ENCODE peak calls at places on chromosomes 11 and 22, in four cellular contexts. One of them, this sample, is unnamed.

GRCh38 chr22:48432721-48433518 is 1394.8 kb downstream of the BRD1 start:
- DNase-seq in T-helper 2 cell: no peak
- DNase-seq in activated gamma-delta T cell treated with anti-CD3 and anti-CD28 coated beads, Interleukin-2, amount 50 U/mL, for 16 hours: no peak
- DNase-seq in stimulated activated CD4-positive, alpha-beta T cell treated with anti-CD3 and anti-CD28 coated beads, Interleukin-2, amount 100 ng/mL, for 24 hours: no peak
- DNase-seq in this sample: no peak

GRCh38 chr11:45949992-45950407 is 27.5 kb downstream of the LARGE2 start:
- DNase-seq in T-helper 2 cell: no peak
- DNase-seq in activated gamma-delta T cell treated with anti-CD3 and anti-CD28 coated beads, Interleukin-2, amount 50 U/mL, for 16 hours: no peak
- DNase-seq in stimulated activated CD4-positive, alpha-beta T cell treated with anti-CD3 and anti-CD28 coated beads, Interleukin-2, amount 100 ng/mL, for 24 hours: no peak
- DNase-seq in this sample: no peak

GRCh38 chr11:19447150-19447566 is 206.4 kb upstream of the E2F8 start:
- DNase-seq in T-helper 2 cell: no peak
- DNase-seq in activated gamma-delta T cell treated with anti-CD3 and anti-CD28 coated beads, Interleukin-2, amount 50 U/mL, for 16 hours: no peak
- DNase-seq in stimulated activated CD4-positive, alpha-beta T cell treated with anti-CD3 and anti-CD28 coated beads, Interleukin-2, amount 100 ng/mL, for 24 hours: no peak
- DNase-seq in this sample: no peak

GRCh38 chr22:32123657-32124056 is 35.4 kb downstream of the C22orf42 start:
- DNase-seq in T-helper 2 cell: no peak
- DNase-seq in activated gamma-delta T cell treated with anti-CD3 and anti-CD28 coated beads, Interleukin-2, amount 50 U/mL, for 16 hours: no peak
- DNase-seq in stimulated activated CD4-positive, alpha-beta T cell treated with anti-CD3 and anti-CD28 coated beads, Interleukin-2, amount 100 ng/mL, for 24 hours: no peak
- DNase-seq in this sample: no peak

GRCh38 chr11:34809191-34810106 is 106.7 kb downstream of the APIP start:
- DNase-seq in T-helper 2 cell: no peak
- DNase-seq in activated gamma-delta T cell treated with anti-CD3 and anti-CD28 coated beads, Interleukin-2, amount 50 U/mL, for 16 hours: no peak
- DNase-seq in stimulated activated CD4-positive, alpha-beta T cell treated with anti-CD3 and anti-CD28 coated beads, Interleukin-2, amount 100 ng/mL, for 24 hours: no peak
- DNase-seq in this sample: no peak

GRCh38 chr11:76658231-76658630 is 12.3 kb downstream of the LRRC32 start:
- DNase-seq in T-helper 2 cell: no peak
- DNase-seq in activated gamma-delta T cell treated with anti-CD3 and anti-CD28 coated beads, Interleukin-2, amount 50 U/mL, for 16 hours: no peak
- DNase-seq in stimulated activated CD4-positive, alpha-beta T cell treated with anti-CD3 and anti-CD28 coated beads, Interleukin-2, amount 100 ng/mL, for 24 hours: no peak
- DNase-seq in this sample: no peak

GRCh38 chr11:110376711-110377324 is 52.9 kb upstream of the FDX1 start:
- DNase-seq in T-helper 2 cell: no peak
- DNase-seq in activated gamma-delta T cell treated with anti-CD3 and anti-CD28 coated beads, Interleukin-2, amount 50 U/mL, for 16 hours: no peak
- DNase-seq in stimulated activated CD4-positive, alpha-beta T cell treated with anti-CD3 and anti-CD28 coated beads, Interleukin-2, amount 100 ng/mL, for 24 hours: peak; percentile 18
- DNase-seq in this sample: no peak

GRCh38 chr11:46728659-46729040 is 9.6 kb downstream of the F2 start:
- DNase-seq in T-helper 2 cell: no peak
- DNase-seq in activated gamma-delta T cell treated with anti-CD3 and anti-CD28 coated beads, Interleukin-2, amount 50 U/mL, for 16 hours: no peak
- DNase-seq in stimulated activated CD4-positive, alpha-beta T cell treated with anti-CD3 and anti-CD28 coated beads, Interleukin-2, amount 100 ng/mL, for 24 hours: no peak
- DNase-seq in this sample: no peak

GRCh38 chr11:95531116-95531515 is 258.5 kb downstream of the FAM76B start:
- DNase-seq in T-helper 2 cell: no peak
- DNase-seq in activated gamma-delta T cell treated with anti-CD3 and anti-CD28 coated beads, Interleukin-2, amount 50 U/mL, for 16 hours: no peak
- DNase-seq in stimulated activated CD4-positive, alpha-beta T cell treated with anti-CD3 and anti-CD28 coated beads, Interleukin-2, amount 100 ng/mL, for 24 hours: no peak
- DNase-seq in this sample: no peak

GRCh38 chr11:4983851-4984250 is 10.8 kb upstream of the OR51L1 start:
- DNase-seq in T-helper 2 cell: no peak
- DNase-seq in activated gamma-delta T cell treated with anti-CD3 and anti-CD28 coated beads, Interleukin-2, amount 50 U/mL, for 16 hours: no peak
- DNase-seq in stimulated activated CD4-positive, alpha-beta T cell treated with anti-CD3 and anti-CD28 coated beads, Interleukin-2, amount 100 ng/mL, for 24 hours: no peak
- DNase-seq in this sample: no peak

GRCh38 chr22:44109417-44109816 is 71.3 kb upstream of the PARVG start:
- DNase-seq in T-helper 2 cell: no peak
- DNase-seq in activated gamma-delta T cell treated with anti-CD3 and anti-CD28 coated beads, Interleukin-2, amount 50 U/mL, for 16 hours: no peak
- DNase-seq in stimulated activated CD4-positive, alpha-beta T cell treated with anti-CD3 and anti-CD28 coated beads, Interleukin-2, amount 100 ng/mL, for 24 hours: no peak
- DNase-seq in this sample: no peak

GRCh38 chr11:117195761-117196160 is 3.4 kb upstream of the TAGLN start:
- DNase-seq in T-helper 2 cell: no peak
- DNase-seq in activated gamma-delta T cell treated with anti-CD3 and anti-CD28 coated beads, Interleukin-2, amount 50 U/mL, for 16 hours: no peak
- DNase-seq in stimulated activated CD4-positive, alpha-beta T cell treated with anti-CD3 and anti-CD28 coated beads, Interleukin-2, amount 100 ng/mL, for 24 hours: no peak
- DNase-seq in this sample: no peak

GRCh38 chr11:134915212-134915611 is 503.2 kb upstream of the B3GAT1 start:
- DNase-seq in T-helper 2 cell: no peak
- DNase-seq in activated gamma-delta T cell treated with anti-CD3 and anti-CD28 coated beads, Interleukin-2, amount 50 U/mL, for 16 hours: no peak
- DNase-seq in stimulated activated CD4-positive, alpha-beta T cell treated with anti-CD3 and anti-CD28 coated beads, Interleukin-2, amount 100 ng/mL, for 24 hours: no peak
- DNase-seq in this sample: no peak

GRCh38 chr22:48459259-48459658 is 1368.4 kb downstream of the BRD1 start:
- DNase-seq in T-helper 2 cell: no peak
- DNase-seq in activated gamma-delta T cell treated with anti-CD3 and anti-CD28 coated beads, Interleukin-2, amount 50 U/mL, for 16 hours: no peak
- DNase-seq in stimulated activated CD4-positive, alpha-beta T cell treated with anti-CD3 and anti-CD28 coated beads, Interleukin-2, amount 100 ng/mL, for 24 hours: no peak
- DNase-seq in this sample: no peak

GRCh38 chr11:121610706-121611105 is 157.9 kb upstream of the SORL1-AS1 start:
- DNase-seq in T-helper 2 cell: no peak
- DNase-seq in activated gamma-delta T cell treated with anti-CD3 and anti-CD28 coated beads, Interleukin-2, amount 50 U/mL, for 16 hours: no peak
- DNase-seq in stimulated activated CD4-positive, alpha-beta T cell treated with anti-CD3 and anti-CD28 coated beads, Interleukin-2, amount 100 ng/mL, for 24 hours: no peak
- DNase-seq in this sample: no peak

GRCh38 chr11:43788394-43788793 is 92.2 kb upstream of the ALKBH3 start:
- DNase-seq in T-helper 2 cell: no peak
- DNase-seq in activated gamma-delta T cell treated with anti-CD3 and anti-CD28 coated beads, Interleukin-2, amount 50 U/mL, for 16 hours: no peak
- DNase-seq in stimulated activated CD4-positive, alpha-beta T cell treated with anti-CD3 and anti-CD28 coated beads, Interleukin-2, amount 100 ng/mL, for 24 hours: no peak
- DNase-seq in this sample: no peak

GRCh38 chr22:23067691-23068090 is 2.6 kb upstream of the GNAZ start:
- DNase-seq in T-helper 2 cell: no peak
- DNase-seq in activated gamma-delta T cell treated with anti-CD3 and anti-CD28 coated beads, Interleukin-2, amount 50 U/mL, for 16 hours: no peak
- DNase-seq in stimulated activated CD4-positive, alpha-beta T cell treated with anti-CD3 and anti-CD28 coated beads, Interleukin-2, amount 100 ng/mL, for 24 hours: no peak
- DNase-seq in this sample: no peak

GRCh38 chr11:19110290-19110689 is 6.7 kb upstream of the ZDHHC13 start:
- DNase-seq in T-helper 2 cell: no peak
- DNase-seq in activated gamma-delta T cell treated with anti-CD3 and anti-CD28 coated beads, Interleukin-2, amount 50 U/mL, for 16 hours: no peak
- DNase-seq in stimulated activated CD4-positive, alpha-beta T cell treated with anti-CD3 and anti-CD28 coated beads, Interleukin-2, amount 100 ng/mL, for 24 hours: no peak
- DNase-seq in this sample: no peak

GRCh38 chr11:123544631-123545375 is 109.6 kb downstream of the SCN3B start:
- DNase-seq in T-helper 2 cell: no peak
- DNase-seq in activated gamma-delta T cell treated with anti-CD3 and anti-CD28 coated beads, Interleukin-2, amount 50 U/mL, for 16 hours: no peak
- DNase-seq in stimulated activated CD4-positive, alpha-beta T cell treated with anti-CD3 and anti-CD28 coated beads, Interleukin-2, amount 100 ng/mL, for 24 hours: no peak
- DNase-seq in this sample: no peak

GRCh38 chr11:68989936-68990606 is 9.3 kb upstream of the MRGPRD start:
- DNase-seq in T-helper 2 cell: no peak
- DNase-seq in activated gamma-delta T cell treated with anti-CD3 and anti-CD28 coated beads, Interleukin-2, amount 50 U/mL, for 16 hours: no peak
- DNase-seq in stimulated activated CD4-positive, alpha-beta T cell treated with anti-CD3 and anti-CD28 coated beads, Interleukin-2, amount 100 ng/mL, for 24 hours: no peak
- DNase-seq in this sample: no peak

GRCh38 chr22:37254206-37254866 is 10.3 kb upstream of the RAC2 start:
- DNase-seq in T-helper 2 cell: no peak
- DNase-seq in activated gamma-delta T cell treated with anti-CD3 and anti-CD28 coated beads, Interleukin-2, amount 50 U/mL, for 16 hours: no peak
- DNase-seq in stimulated activated CD4-positive, alpha-beta T cell treated with anti-CD3 and anti-CD28 coated beads, Interleukin-2, amount 100 ng/mL, for 24 hours: no peak
- DNase-seq in this sample: no peak

This sample was measured in T-helper 17 cell.